ENCODE peak calls at places on chromosomes 1 and 21, in eight cellular contexts. One of them, this sample, is unnamed. For H3K4me1, the result is how much of the 10 kb centered on the place peaks cover.

GRCh38 chr1:27855085-27855484 is 17.3 kb upstream of the THEMIS2 start:
- DNase-seq in body of pancreas: no peak
- DNase-seq in A549: no peak
- DNase-seq in astrocyte: no peak
- DNase-seq in endodermal cell: no peak
- DNase-seq in ovary: no peak
- DNase-seq in colonic mucosa: no peak
- DNase-seq in esophagus squamous epithelium: no peak
- DNase-seq in this sample: no peak

GRCh38 chr1:169570172-169570574 is 16.1 kb downstream of the F5 start:
- DNase-seq in A549: no peak
- DNase-seq in body of pancreas: peak
- DNase-seq in esophagus squamous epithelium: no peak
- DNase-seq in ovary: no peak
- DNase-seq in astrocyte: no peak
- DNase-seq in colonic mucosa: peak
- DNase-seq in endodermal cell: no peak
- DNase-seq in this sample: no peak

GRCh38 chr1:200969726-200970521 is 53.6 kb downstream of the KIF21B start:
- DNase-seq in ovary: no peak
- DNase-seq in astrocyte: no peak
- DNase-seq in A549: no peak
- DNase-seq in esophagus squamous epithelium: no peak
- DNase-seq in endodermal cell: peak
- DNase-seq in body of pancreas: no peak
- DNase-seq in colonic mucosa: no peak
- DNase-seq in this sample: no peak

GRCh38 chr1:180600301-180600700 is 31.5 kb upstream of the XPR1 start:
- DNase-seq in endodermal cell: no peak
- DNase-seq in esophagus squamous epithelium: no peak
- DNase-seq in body of pancreas: no peak
- DNase-seq in ovary: no peak
- DNase-seq in A549: no peak
- DNase-seq in colonic mucosa: no peak
- DNase-seq in astrocyte: no peak
- DNase-seq in this sample: no peak

GRCh38 chr1:200873671-200874397 is 1.1 kb downstream of the GPR25 start:
- DNase-seq in body of pancreas: no peak
- DNase-seq in A549: no peak
- DNase-seq in colonic mucosa: no peak
- DNase-seq in ovary: no peak
- DNase-seq in endodermal cell: no peak
- DNase-seq in esophagus squamous epithelium: no peak
- DNase-seq in astrocyte: no peak
- DNase-seq in this sample: peak

GRCh38 chr1:218156602-218157001 is 128.5 kb upstream of the RRP15 start:
- DNase-seq in astrocyte: no peak
- DNase-seq in endodermal cell: peak
- DNase-seq in colonic mucosa: no peak
- DNase-seq in A549: no peak
- DNase-seq in ovary: no peak
- DNase-seq in body of pancreas: peak
- DNase-seq in esophagus squamous epithelium: no peak
- DNase-seq in this sample: no peak

GRCh38 chr21:25292396-25292795 is 314.9 kb downstream of the MRPL39 start:
- DNase-seq in ovary: no peak
- DNase-seq in esophagus squamous epithelium: no peak
- DNase-seq in colonic mucosa: no peak
- DNase-seq in A549: no peak
- DNase-seq in endodermal cell: no peak
- DNase-seq in body of pancreas: no peak
- DNase-seq in astrocyte: no peak
- DNase-seq in this sample: no peak

GRCh38 chr1:59477286-59477685 is 180.4 kb downstream of the FGGY start:
- DNase-seq in astrocyte: peak
- DNase-seq in colonic mucosa: no peak
- DNase-seq in body of pancreas: no peak
- DNase-seq in endodermal cell: no peak
- DNase-seq in ovary: no peak
- DNase-seq in esophagus squamous epithelium: no peak
- DNase-seq in A549: no peak
- DNase-seq in this sample: no peak

GRCh38 chr1:117166076-117166475 is 44.5 kb upstream of the TRIM45 start:
- DNase-seq in A549: peak
- DNase-seq in colonic mucosa: no peak
- DNase-seq in endodermal cell: no peak
- DNase-seq in body of pancreas: no peak
- DNase-seq in esophagus squamous epithelium: no peak
- DNase-seq in ovary: no peak
- DNase-seq in astrocyte: peak
- DNase-seq in this sample: no peak

GRCh38 chr1:37793773-37794371 is at the start of gene MANEAL:
- DNase-seq in colonic mucosa: peak
- DNase-seq in endodermal cell: peak
- DNase-seq in esophagus squamous epithelium: no peak
- DNase-seq in A549: peak
- DNase-seq in ovary: peak
- DNase-seq in astrocyte: peak
- DNase-seq in body of pancreas: peak
- DNase-seq in this sample: no peak

GRCh38 chr1:63651110-63651776 is 58.0 kb downstream of the PGM1 start:
- DNase-seq in astrocyte: peak
- DNase-seq in colonic mucosa: no peak
- DNase-seq in endodermal cell: no peak
- DNase-seq in esophagus squamous epithelium: no peak
- DNase-seq in ovary: no peak
- DNase-seq in body of pancreas: no peak
- DNase-seq in A549: no peak
- DNase-seq in this sample: no peak

GRCh38 chr1:234989019-234989418 is 139.6 kb downstream of the TOMM20 start:
- DNase-seq in colonic mucosa: no peak
- DNase-seq in A549: no peak
- DNase-seq in ovary: no peak
- DNase-seq in endodermal cell: no peak
- DNase-seq in body of pancreas: no peak
- DNase-seq in esophagus squamous epithelium: no peak
- DNase-seq in astrocyte: no peak
- DNase-seq in this sample: no peak
- H3K4me1 ChIP-seq in colonic mucosa: under half
- H3K4me1 ChIP-seq in A549: under half
- H3K4me1 ChIP-seq in ovary: under half
- H3K4me1 ChIP-seq in endodermal cell: under half
- H3K4me1 ChIP-seq in body of pancreas: under half
- H3K4me1 ChIP-seq in esophagus squamous epithelium: under half
- H3K4me1 ChIP-seq in astrocyte: under half
- H3K4me1 ChIP-seq in this sample: under half

GRCh38 chr1:154534263-154534844 is 24.1 kb downstream of the UBE2Q1 start:
- DNase-seq in body of pancreas: peak
- DNase-seq in colonic mucosa: peak
- DNase-seq in endodermal cell: peak
- DNase-seq in esophagus squamous epithelium: no peak
- DNase-seq in astrocyte: no peak
- DNase-seq in A549: peak
- DNase-seq in ovary: no peak
- DNase-seq in this sample: no peak
- TF ChIP-seq CTCF in body of pancreas: peak
- TF ChIP-seq CTCF in colonic mucosa: peak
- TF ChIP-seq CTCF in endodermal cell: peak
- TF ChIP-seq CTCF in esophagus squamous epithelium: peak
- TF ChIP-seq CTCF in astrocyte: peak
- TF ChIP-seq CTCF in A549: peak
- TF ChIP-seq CTCF in ovary: no peak
- TF ChIP-seq CTCF in this sample: no peak

GRCh38 chr1:223312705-223313414 is 51.1 kb downstream of the SUSD4 start:
- DNase-seq in ovary: no peak
- DNase-seq in body of pancreas: no peak
- DNase-seq in A549: no peak
- DNase-seq in colonic mucosa: no peak
- DNase-seq in endodermal cell: no peak
- DNase-seq in astrocyte: peak
- DNase-seq in esophagus squamous epithelium: no peak
- DNase-seq in this sample: no peak

GRCh38 chr1:223313415-223313754 is 50.6 kb downstream of the SUSD4 start:
- DNase-seq in astrocyte: no peak
- DNase-seq in endodermal cell: no peak
- DNase-seq in ovary: no peak
- DNase-seq in esophagus squamous epithelium: no peak
- DNase-seq in colonic mucosa: no peak
- DNase-seq in A549: no peak
- DNase-seq in body of pancreas: no peak
- DNase-seq in this sample: no peak

GRCh38 chr1:223316082-223316481 is 47.9 kb downstream of the SUSD4 start:
- DNase-seq in endodermal cell: no peak
- DNase-seq in ovary: no peak
- DNase-seq in esophagus squamous epithelium: no peak
- DNase-seq in astrocyte: no peak
- DNase-seq in colonic mucosa: no peak
- DNase-seq in A549: no peak
- DNase-seq in body of pancreas: no peak
- DNase-seq in this sample: no peak

GRCh38 chr1:223315660-223316059 is 48.3 kb downstream of the SUSD4 start:
- DNase-seq in A549: no peak
- DNase-seq in astrocyte: no peak
- DNase-seq in endodermal cell: no peak
- DNase-seq in colonic mucosa: no peak
- DNase-seq in body of pancreas: no peak
- DNase-seq in ovary: no peak
- DNase-seq in esophagus squamous epithelium: no peak
- DNase-seq in this sample: no peak

GRCh38 chr1:223312273-223312672 is 51.7 kb downstream of the SUSD4 start:
- DNase-seq in esophagus squamous epithelium: no peak
- DNase-seq in ovary: no peak
- DNase-seq in A549: no peak
- DNase-seq in astrocyte: no peak
- DNase-seq in colonic mucosa: no peak
- DNase-seq in body of pancreas: no peak
- DNase-seq in endodermal cell: no peak
- DNase-seq in this sample: no peak
- H3K4me3 ChIP-seq in esophagus squamous epithelium: no peak
- H3K4me3 ChIP-seq in ovary: no peak
- H3K4me3 ChIP-seq in A549: no peak
- H3K4me3 ChIP-seq in astrocyte: no peak
- H3K4me3 ChIP-seq in colonic mucosa: no peak
- H3K4me3 ChIP-seq in body of pancreas: no peak
- H3K4me3 ChIP-seq in endodermal cell: no peak
- H3K4me3 ChIP-seq in this sample: no peak

GRCh38 chr1:232557096-232557495 is 72.8 kb downstream of the SIPA1L2 start:
- DNase-seq in astrocyte: no peak
- DNase-seq in A549: no peak
- DNase-seq in ovary: no peak
- DNase-seq in endodermal cell: no peak
- DNase-seq in body of pancreas: no peak
- DNase-seq in colonic mucosa: peak
- DNase-seq in esophagus squamous epithelium: no peak
- DNase-seq in this sample: no peak

GRCh38 chr1:232554431-232554830 is 75.5 kb downstream of the SIPA1L2 start:
- DNase-seq in colonic mucosa: no peak
- DNase-seq in astrocyte: no peak
- DNase-seq in esophagus squamous epithelium: no peak
- DNase-seq in ovary: no peak
- DNase-seq in A549: no peak
- DNase-seq in endodermal cell: peak
- DNase-seq in body of pancreas: no peak
- DNase-seq in this sample: no peak

GRCh38 chr1:232557661-232558260 is 72.2 kb downstream of the SIPA1L2 start:
- DNase-seq in endodermal cell: no peak
- DNase-seq in A549: no peak
- DNase-seq in colonic mucosa: no peak
- DNase-seq in body of pancreas: no peak
- DNase-seq in ovary: no peak
- DNase-seq in esophagus squamous epithelium: no peak
- DNase-seq in astrocyte: no peak
- DNase-seq in this sample: no peak

GRCh38 chr1:232555581-232556189 is 74.2 kb downstream of the SIPA1L2 start:
- DNase-seq in esophagus squamous epithelium: no peak
- DNase-seq in ovary: no peak
- DNase-seq in colonic mucosa: no peak
- DNase-seq in astrocyte: no peak
- DNase-seq in endodermal cell: no peak
- DNase-seq in body of pancreas: no peak
- DNase-seq in A549: no peak
- DNase-seq in this sample: no peak

GRCh38 chr1:232556336-232556735 is 73.6 kb downstream of the SIPA1L2 start:
- DNase-seq in esophagus squamous epithelium: no peak
- DNase-seq in body of pancreas: no peak
- DNase-seq in endodermal cell: peak
- DNase-seq in A549: no peak
- DNase-seq in colonic mucosa: no peak
- DNase-seq in ovary: no peak
- DNase-seq in astrocyte: no peak
- DNase-seq in this sample: no peak
- H3K4me1 ChIP-seq in esophagus squamous epithelium: under half
- H3K4me1 ChIP-seq in body of pancreas: under half
- H3K4me1 ChIP-seq in endodermal cell: half or more
- H3K4me1 ChIP-seq in A549: under half
- H3K4me1 ChIP-seq in colonic mucosa: under half
- H3K4me1 ChIP-seq in ovary: under half
- H3K4me1 ChIP-seq in astrocyte: under half
- H3K4me1 ChIP-seq in this sample: under half

DNA sequence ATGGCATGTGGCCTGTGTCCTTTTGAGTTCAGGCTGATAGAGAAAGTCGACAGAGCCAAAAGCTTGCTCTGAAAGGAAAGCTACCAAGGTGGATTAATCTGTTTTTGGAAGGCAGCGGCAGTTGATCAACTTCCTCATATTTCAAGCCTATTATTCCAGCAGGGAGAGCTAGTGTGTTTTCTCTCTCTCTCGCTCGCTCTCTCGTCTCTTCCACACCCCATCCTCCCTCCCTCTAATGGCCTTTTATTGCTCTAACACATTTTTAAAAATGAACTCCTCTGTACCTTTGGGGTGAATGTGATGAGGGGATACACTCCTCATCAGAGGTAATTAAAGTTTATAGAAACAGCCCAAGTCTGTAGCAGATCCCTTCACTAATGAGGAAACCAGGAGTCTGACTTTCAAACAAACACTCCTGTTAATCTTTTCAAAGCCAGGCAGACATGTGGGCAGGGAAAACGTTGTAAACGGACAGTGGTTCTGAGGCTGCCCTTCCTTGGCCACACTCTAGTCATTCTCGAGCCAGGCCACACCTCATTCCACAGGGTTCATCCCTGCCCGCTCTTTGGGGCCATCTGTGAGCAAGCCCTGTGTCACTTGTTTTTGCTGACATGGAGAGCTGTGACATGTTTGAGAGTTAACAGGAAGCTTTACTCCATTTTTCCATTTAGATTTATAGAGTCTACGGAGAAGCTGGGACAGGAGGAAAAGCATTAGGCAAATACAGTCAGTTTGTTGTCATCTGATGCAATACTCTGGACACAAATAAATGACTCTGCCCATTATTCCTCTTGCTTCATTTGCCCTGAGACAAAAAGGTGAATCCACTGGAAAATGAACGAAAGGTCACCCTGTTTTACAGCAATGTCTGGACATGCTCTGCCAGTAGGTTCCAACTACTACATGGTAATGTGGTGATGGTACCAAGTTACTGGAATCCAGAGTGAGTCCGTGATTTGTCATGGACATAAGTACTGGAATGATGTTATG is 126.7 kb downstream of the CLIC6 start:
- DNase-seq in A549: peak
- DNase-seq in esophagus squamous epithelium: no peak
- DNase-seq in endodermal cell: no peak
- DNase-seq in astrocyte: peak
- DNase-seq in body of pancreas: no peak
- DNase-seq in colonic mucosa: peak
- DNase-seq in ovary: no peak
- DNase-seq in this sample: no peak
- TF ChIP-seq CTCF in A549: peak
- TF ChIP-seq CTCF in esophagus squamous epithelium: no peak
- TF ChIP-seq CTCF in endodermal cell: no peak
- TF ChIP-seq CTCF in astrocyte: no peak
- TF ChIP-seq CTCF in body of pancreas: no peak
- TF ChIP-seq CTCF in colonic mucosa: no peak
- TF ChIP-seq CTCF in ovary: no peak
- TF ChIP-seq CTCF in this sample: no peak

GRCh38 chr1:15915991-15916390 is 59.9 kb downstream of the ZBTB17 start:
- DNase-seq in body of pancreas: no peak
- DNase-seq in astrocyte: no peak
- DNase-seq in colonic mucosa: no peak
- DNase-seq in A549: no peak
- DNase-seq in esophagus squamous epithelium: no peak
- DNase-seq in endodermal cell: no peak
- DNase-seq in ovary: no peak
- DNase-seq in this sample: no peak
- H3K4me3 ChIP-seq in body of pancreas: no peak
- H3K4me3 ChIP-seq in astrocyte: no peak
- H3K4me3 ChIP-seq in colonic mucosa: no peak
- H3K4me3 ChIP-seq in A549: no peak
- H3K4me3 ChIP-seq in esophagus squamous epithelium: no peak
- H3K4me3 ChIP-seq in endodermal cell: no peak
- H3K4me3 ChIP-seq in ovary: no peak
- H3K4me3 ChIP-seq in this sample: no peak

This sample was measured in lung.